ENCODE peak calls at places on chromosomes 5 and 9, in four cellular contexts. P, J, C and H are unnamed samples.

GRCh38 chr9:115289757-115290208 is 171.8 kb upstream of the TNC start:
- DNase-seq in P (no peak), J (no peak), C (no peak), H (no peak)

GRCh38 chr5:113249216-113249615 is 185.6 kb downstream of the TSSK1B start:
- DNase-seq in P (no peak), J (no peak), C (no peak), H (no peak)

GRCh38 chr9:18905883-18906649 is 126.9 kb downstream of the SAXO1 start:
- DNase-seq in P (no peak), J (no peak), C (no peak), H (no peak)

GRCh38 chr5:171672556-171672955 is 113.1 kb upstream of the SMIM23 start:
- DNase-seq in P (no peak), J (no peak), C (no peak), H (no peak)

GRCh38 chr9:120348951-120349429 is 231.0 kb downstream of the CDK5RAP2 start:
- DNase-seq in P (peak; percentile 83), J (no peak), C (no peak), H (peak; percentile 35)

GRCh38 chr5:171155621-171156020 is 153.4 kb upstream of the TLX3 start:
- DNase-seq in P (no peak), J (no peak), C (no peak), H (no peak)

GRCh38 chr9:133779516-133780403 is 41.6 kb upstream of the SARDH start:
- DNase-seq in P (no peak), J (peak; percentile 60), C (peak; percentile 9), H (peak; percentile 20)

GRCh38 chr5:9009931-9010652 is 535.8 kb downstream of the SEMA5A start:
- DNase-seq in P (no peak), J (no peak), C (no peak), H (no peak)

GRCh38 chr5:15993934-15994333 is 185.7 kb downstream of the MARCHF11 start:
- DNase-seq in P (no peak), J (no peak), C (no peak), H (no peak)

GRCh38 chr9:127521919-127522304 is 70.6 kb downstream of the LRSAM1 start:
- DNase-seq in P (no peak), J (peak; percentile 89), C (no peak), H (no peak)

GRCh38 chr5:138903113-138903789 is 28.1 kb upstream of the LRRTM2 start:
- DNase-seq in P (no peak), J (no peak), C (no peak), H (no peak)

GRCh38 chr9:121021294-121021693 is 28.8 kb downstream of the C5 start:
- DNase-seq in P (no peak), J (no peak), C (no peak), H (no peak)

DNA sequence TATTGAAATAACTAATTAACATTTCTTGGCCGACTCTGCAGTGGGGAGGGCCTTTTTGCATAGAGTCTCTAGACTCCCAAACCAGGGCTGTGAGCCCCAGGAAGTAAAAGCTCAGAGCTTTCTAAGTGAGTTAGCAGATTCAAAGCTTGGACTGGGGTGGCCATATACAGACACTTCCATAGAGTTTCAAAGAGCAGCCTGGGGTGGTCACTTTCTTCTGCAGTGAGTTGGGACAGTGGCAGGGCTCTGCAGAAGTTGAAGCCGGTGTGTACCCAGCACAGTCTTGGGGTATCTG is 97.0 kb downstream of the RGS3 start:
- DNase-seq in P (no peak), J (no peak), C (no peak), H (no peak)
- H3K4me1 ChIP-seq in P (peaks cover 2% of the 10 kb centered on the region), J (peaks cover 17% of the 10 kb centered on the region), C (peaks cover 23% of the 10 kb centered on the region), H (no peaks in the 10 kb centered on the region)

GRCh38 chr9:6962164-6962563 is 204.4 kb downstream of the KDM4C start:
- DNase-seq in P (no peak), J (no peak), C (no peak), H (no peak)

GRCh38 chr9:6955251-6955921 is 197.6 kb downstream of the KDM4C start:
- DNase-seq in P (no peak), J (no peak), C (no peak), H (no peak)

GRCh38 chr9:6956796-6957355 is 199.1 kb downstream of the KDM4C start:
- DNase-seq in P (no peak), J (no peak), C (no peak), H (no peak)

GRCh38 chr9:6960777-6961176 is 203.0 kb downstream of the KDM4C start:
- DNase-seq in P (no peak), J (no peak), C (no peak), H (no peak)

GRCh38 chr9:6959275-6960000 is 201.7 kb downstream of the KDM4C start:
- DNase-seq in P (no peak), J (no peak), C (no peak), H (no peak)
- H3K4me1 ChIP-seq in P (peaks cover 6% of the 10 kb centered on the region), J (peaks cover 9% of the 10 kb centered on the region), C (peaks cover 15% of the 10 kb centered on the region), H (no peaks in the 10 kb centered on the region)

DNA sequence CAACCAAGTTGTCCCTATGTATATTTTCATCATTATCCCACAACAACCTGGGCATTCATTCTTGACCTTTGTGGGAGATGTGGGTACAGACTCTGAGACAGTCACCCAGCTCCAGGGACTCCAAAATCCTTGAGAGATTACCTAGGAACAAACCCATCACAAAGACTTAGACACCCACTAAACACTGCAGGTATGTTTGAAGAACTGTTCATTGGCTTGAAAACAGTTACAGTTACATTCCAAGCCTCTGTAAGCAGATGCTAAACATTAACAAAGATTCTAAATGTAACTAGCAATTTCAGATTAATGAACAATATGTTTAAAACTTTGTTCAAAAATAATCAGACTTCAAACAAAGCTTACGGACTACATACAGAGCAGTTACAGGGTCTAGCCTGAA is 24.7 kb downstream of the DEPDC1B start:
- DNase-seq in P (no peak), J (no peak), C (no peak), H (no peak)
- H3K4me1 ChIP-seq in P (no peaks in the 10 kb centered on the region), J (peaks cover 15% of the 10 kb centered on the region), C (no peaks in the 10 kb centered on the region), H (peaks cover 8% of the 10 kb centered on the region)

GRCh38 chr5:76388236-76388635 is 14.8 kb upstream of the IQGAP2 start:
- DNase-seq in P (no peak), J (no peak), C (no peak), H (no peak)

GRCh38 chr5:76391014-76391413 is 12.1 kb upstream of the IQGAP2 start:
- DNase-seq in P (no peak), J (no peak), C (no peak), H (no peak)

GRCh38 chr5:76388791-76389512 is 14.1 kb upstream of the IQGAP2 start:
- DNase-seq in P (no peak), J (no peak), C (no peak), H (no peak)

GRCh38 chr5:76386360-76386759 is 16.7 kb upstream of the IQGAP2 start:
- DNase-seq in P (no peak), J (peak; percentile 99), C (no peak), H (peak; percentile 81)

DNA sequence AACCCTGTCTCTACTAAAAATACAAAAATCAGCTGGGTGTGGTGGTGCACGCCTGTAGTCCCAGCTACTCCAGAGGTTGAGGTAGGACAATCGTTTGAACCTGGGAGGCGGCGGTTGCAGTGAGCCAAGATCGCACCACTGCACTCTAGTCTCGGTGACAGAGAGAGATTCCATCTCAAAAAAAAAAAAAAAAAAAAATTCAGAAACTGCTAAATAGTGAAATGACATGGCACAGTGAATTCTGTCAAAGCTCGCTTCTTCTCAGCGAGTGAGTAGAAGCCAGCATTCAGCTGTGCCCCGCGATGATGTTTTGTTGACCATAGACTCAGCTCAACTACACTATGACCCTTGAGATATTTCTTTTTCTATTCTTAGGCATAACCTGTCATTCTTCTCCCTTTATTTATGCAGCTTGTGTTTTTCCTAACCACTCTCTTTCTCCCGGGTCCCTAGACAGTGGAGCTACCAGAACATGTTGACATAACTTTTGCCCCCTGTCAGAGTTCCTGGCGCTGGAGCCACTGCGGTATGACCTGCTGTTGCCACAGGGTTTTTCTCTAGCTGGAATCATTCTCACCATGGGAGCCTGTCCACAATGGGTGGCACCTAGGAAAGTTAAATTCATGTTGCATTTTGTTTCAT is 13.5 kb upstream of the IQGAP2 start:
- DNase-seq in P (no peak), J (peak; percentile 61), C (no peak), H (peak; percentile 70)
- H3K4me1 ChIP-seq in P (no peaks in the 10 kb centered on the region), J (peaks cover 42% of the 10 kb centered on the region), C (no peaks in the 10 kb centered on the region), H (no peaks in the 10 kb centered on the region)

GRCh38 chr9:92136184-92136858 is 21.1 kb upstream of the SPTLC1 start:
- DNase-seq in P (no peak), J (no peak), C (no peak), H (no peak)

GRCh38 chr9:92133949-92134604 is 18.9 kb upstream of the SPTLC1 start:
- DNase-seq in P (peak; percentile 96), J (peak; percentile 91), C (peak; percentile 74), H (peak; percentile 85)

GRCh38 chr9:92138157-92138959 is 23.1 kb upstream of the SPTLC1 start:
- DNase-seq in P (peak; percentile 86), J (no peak), C (peak; percentile 74), H (peak; percentile 68)

GRCh38 chr9:92132501-92132900 is 17.3 kb upstream of the SPTLC1 start:
- DNase-seq in P (no peak), J (no peak), C (no peak), H (no peak)

GRCh38 chr9:92135576-92135975 is 20.4 kb upstream of the SPTLC1 start:
- DNase-seq in P (no peak), J (no peak), C (no peak), H (no peak)
- H3K4me1 ChIP-seq in P (no peaks in the 10 kb centered on the region), J (no peaks in the 10 kb centered on the region), C (no peaks in the 10 kb centered on the region), H (peaks cover 6% of the 10 kb centered on the region)

DNA sequence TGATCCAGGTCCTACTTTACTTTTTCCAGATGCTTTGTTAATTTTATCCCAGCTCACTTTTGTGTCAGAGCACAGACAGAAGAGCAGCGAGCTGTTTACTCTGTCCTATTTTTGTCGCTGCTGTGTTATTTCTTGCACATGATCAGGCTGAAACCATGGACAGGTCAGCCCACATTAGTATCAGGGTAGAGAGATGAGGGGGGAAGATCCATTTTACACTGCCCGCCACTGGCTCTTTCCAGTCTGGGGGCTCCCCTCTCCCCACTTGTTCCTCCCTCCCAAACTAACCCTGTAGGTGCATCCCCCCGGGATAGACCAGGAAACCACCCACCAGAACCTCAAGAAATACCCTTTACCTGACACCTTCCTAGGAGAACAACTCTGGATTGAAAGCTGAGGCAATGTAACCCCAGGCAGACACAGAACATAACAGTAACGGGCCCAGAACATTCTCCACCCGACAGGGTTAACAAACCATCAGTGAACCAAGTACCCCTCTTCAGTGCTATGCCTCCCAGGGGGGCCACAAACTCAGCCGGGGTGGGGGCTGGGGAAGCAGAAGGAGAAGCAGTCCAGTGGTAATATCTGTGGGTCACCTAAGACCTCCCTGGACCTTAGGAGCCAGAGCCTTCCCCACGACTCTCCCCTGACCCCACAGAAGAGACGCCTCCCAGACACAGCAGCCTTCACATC is 10.3 kb downstream of the VDAC1 start:
- DNase-seq in P (no peak), J (no peak), C (no peak), H (no peak)
- H3K4me1 ChIP-seq in P (peaks cover 6% of the 10 kb centered on the region), J (peaks cover 21% of the 10 kb centered on the region), C (peaks cover 90% of the 10 kb centered on the region), H (peaks cover 15% of the 10 kb centered on the region)

GRCh38 chr5:77881528-77881927 is 105.4 kb upstream of the TBCA start:
- DNase-seq in P (no peak), J (no peak), C (no peak), H (no peak)
- H3K4me1 ChIP-seq in P (no peaks in the 10 kb centered on the region), J (no peaks in the 10 kb centered on the region), C (no peaks in the 10 kb centered on the region), H (no peaks in the 10 kb centered on the region)

GRCh38 chr9:73152953-73153352 is 1.3 kb downstream of the ANXA1 start:
- DNase-seq in P (no peak), J (no peak), C (no peak), H (no peak)
- H3K4me1 ChIP-seq in P (no peaks in the 10 kb centered on the region), J (no peaks in the 10 kb centered on the region), C (peaks cover 17% of the 10 kb centered on the region), H (peaks cover 2% of the 10 kb centered on the region)

GRCh38 chr9:38015267-38015666 is 53.8 kb downstream of the SHB start:
- DNase-seq in P (no peak), J (peak; percentile 9), C (no peak), H (no peak)
- H3K4me1 ChIP-seq in P (peaks cover 27% of the 10 kb centered on the region), J (peaks cover 14% of the 10 kb centered on the region), C (peaks cover 40% of the 10 kb centered on the region), H (peaks cover 41% of the 10 kb centered on the region)